ENCODE peak calls at places on chromosomes 7 and 10, in four cellular contexts. L is activated naive CD8-positive, alpha-beta T cell treated with anti-CD3 and anti-CD28 coated beads, Interleukin-2, amount 50 U/mL, for 24 hours; D is GM12892; N is posterior cingulate gyrus. T is an unnamed sample.

GRCh38 chr7:6482743-6483119 is 35.0 kb upstream of the DAGLB start:
- DNase-seq in L (no peak), D (no peak), N (no peak), T (no peak)

GRCh38 chr7:148031019-148031418 is 559.5 kb upstream of the C7orf33 start:
- DNase-seq in L (no peak), D (no peak), N (no peak), T (no peak)

GRCh38 chr10:89624020-89624419 is 21.0 kb downstream of the PANK1 start:
- DNase-seq in L (no peak), D (no peak), N (no peak), T (no peak)

GRCh38 chr10:124849111-124849773 is 47.6 kb downstream of the ABRAXAS2 start:
- DNase-seq in L (no peak), D (no peak), N (no peak), T (no peak)

GRCh38 chr7:29107056-29107455 is 39.3 kb downstream of the CPVL start:
- DNase-seq in L (no peak), D (no peak), N (no peak), T (no peak)

GRCh38 chr7:29565186-29565540 is 1.5 kb downstream of the PRR15 start:
- DNase-seq in L (no peak), D (no peak), N (no peak), T (no peak)

GRCh38 chr7:41890631-41891265 is 187.9 kb upstream of the INHBA start:
- DNase-seq in L (no peak), D (no peak), N (no peak), T (no peak)

GRCh38 chr10:54203426-54203825 is 597.6 kb downstream of the PCDH15 start:
- DNase-seq in L (no peak), D (no peak), N (no peak), T (no peak)

GRCh38 chr7:76220185-76221057 is 18.7 kb downstream of the SRRM3 start:
- DNase-seq in L (no peak), D (no peak), N (peak; percentile 71), T (no peak)

GRCh38 chr7:81127991-81128390 is 209.1 kb upstream of the SEMA3C start:
- DNase-seq in L (no peak), D (no peak), N (no peak), T (no peak)

GRCh38 chr10:14040787-14041631 is 289.7 kb downstream of the FRMD4A start:
- DNase-seq in L (no peak), D (no peak), N (no peak), T (no peak)

GRCh38 chr10:31262672-31263071 is 56.3 kb upstream of the ZEB1 start:
- DNase-seq in L (no peak), D (no peak), N (no peak), T (no peak)

GRCh38 chr10:127094984-127095383 is 101.4 kb downstream of the INSYN2A start:
- DNase-seq in L (no peak), D (no peak), N (no peak), T (no peak)

GRCh38 chr10:34575882-34576281 is 239.2 kb downstream of the PARD3 start:
- DNase-seq in L (no peak), D (no peak), N (no peak), T (no peak)

GRCh38 chr7:32536585-32536984 is 41.3 kb downstream of the AVL9 start:
- DNase-seq in L (no peak), D (no peak), N (no peak), T (no peak)

GRCh38 chr10:68208424-68209042 is 23.4 kb downstream of the ATOH7 start:
- DNase-seq in L (peak; percentile 20), D (no peak), N (peak; percentile 54), T (no peak)

GRCh38 chr7:100016209-100016901 is 959 bp downstream of the ZKSCAN1 start:
- DNase-seq in L (no peak), D (no peak), N (peak; percentile 22), T (no peak)

GRCh38 chr10:127774771-127775559 is 38.0 kb downstream of the FOXI2 start:
- DNase-seq in L (no peak), D (no peak), N (no peak), T (no peak)

GRCh38 chr10:34769941-34770340 is 45.2 kb downstream of the PARD3 start:
- DNase-seq in L (no peak), D (no peak), N (no peak), T (no peak)

GRCh38 chr10:78802866-78803265 is 265.9 kb upstream of the ZMIZ1 start:
- DNase-seq in L (no peak), D (no peak), N (no peak), T (no peak)

GRCh38 chr10:70676511-70676910 is 4.2 kb downstream of the ADAMTS14 start:
- DNase-seq in L (no peak), D (no peak), N (no peak), T (no peak)

GRCh38 chr7:112134039-112134438 is 72.2 kb downstream of the DOCK4 start:
- DNase-seq in L (no peak), D (no peak), N (no peak), T (no peak)

GRCh38 chr10:3729397-3729796 is 55.6 kb downstream of the KLF6 start:
- DNase-seq in L (no peak), D (no peak), N (no peak), T (no peak)

GRCh38 chr7:131111-132094 is 61.0 kb upstream of the FAM20C start:
- DNase-seq in L (no peak), D (no peak), N (peak; percentile 68), T (no peak)

GRCh38 chr7:129575699-129576098 is 35.8 kb upstream of the NRF1 start:
- DNase-seq in L (no peak), D (no peak), N (no peak), T (no peak)

GRCh38 chr7:35528381-35528977 is 166.5 kb downstream of the HERPUD2 start:
- DNase-seq in L (no peak), D (no peak), N (no peak), T (no peak)

GRCh38 chr7:27154369-27154768 is 2.0 kb upstream of the HOXA3 start:
- DNase-seq in L (no peak), D (no peak), N (no peak), T (no peak)

GRCh38 chr10:128318366-128318765 is 192.1 kb upstream of the MKI67 start:
- DNase-seq in L (no peak), D (no peak), N (no peak), T (no peak)

GRCh38 chr10:132499367-132499685 is 38.3 kb upstream of the INPP5A start:
- DNase-seq in L (no peak), D (no peak), N (no peak), T (no peak)

T was measured in naive thymus-derived CD4-positive, alpha-beta T cell.